ENCODE peak calls at places on chromosomes 13 and 19, in nine cellular contexts. X, Q, C, I, D, W, O, G and Z are unnamed samples.

GRCh38 chr19:48658483-48658882 is 12.5 kb upstream of the CA11 start:
- DNase-seq in X (no peak), Q (no peak), C (no peak), I (no peak), D (no peak), W (no peak), O (no peak), G (no peak), Z (no peak)

GRCh38 chr19:42357290-42357689 is 31.9 kb downstream of the MEGF8 start:
- DNase-seq in X (no peak), Q (no peak), C (peak), I (no peak), D (no peak), W (no peak), O (no peak), G (no peak), Z (no peak)

GRCh38 chr13:45916859-45917418 is 65.4 kb upstream of the SIAH3 start:
- DNase-seq in X (no peak), Q (no peak), C (no peak), I (no peak), D (no peak), W (no peak), O (no peak), G (no peak), Z (no peak)

GRCh38 chr19:38852231-38853044 is 2.7 kb upstream of the HNRNPL start:
- DNase-seq in X (peak), Q (no peak), C (peak), I (no peak), D (peak), W (peak), O (peak), G (peak), Z (peak)

GRCh38 chr19:11181488-11181887 is 15.9 kb downstream of the KANK2 start:
- DNase-seq in X (no peak), Q (no peak), C (no peak), I (no peak), D (no peak), W (no peak), O (no peak), G (no peak), Z (no peak)

GRCh38 chr19:16892868-16893685 is 4.3 kb downstream of the F2RL3 start:
- DNase-seq in X (no peak), Q (no peak), C (no peak), I (no peak), D (no peak), W (no peak), O (no peak), G (no peak), Z (no peak)

GRCh38 chr19:39082745-39083598 is 1.2 kb upstream of the ACP7 start:
- DNase-seq in X (no peak), Q (no peak), C (no peak), I (no peak), D (no peak), W (no peak), O (no peak), G (no peak), Z (peak)

GRCh38 chr13:32253911-32254399 is 61.2 kb downstream of the ZAR1L start:
- DNase-seq in X (no peak), Q (no peak), C (no peak), I (no peak), D (no peak), W (no peak), O (no peak), G (peak), Z (no peak)

GRCh38 chr19:10749435-10750384 is 31.8 kb downstream of the DNM2 start:
- DNase-seq in X (no peak), Q (no peak), C (no peak), I (no peak), D (no peak), W (peak), O (no peak), G (no peak), Z (no peak)

GRCh38 chr19:10104130-10104513 is 1.6 kb upstream of the ANGPTL6 start:
- DNase-seq in X (no peak), Q (no peak), C (no peak), I (no peak), D (no peak), W (no peak), O (no peak), G (no peak), Z (no peak)

GRCh38 chr19:10503002-10503789 is at the start of gene KEAP1:
- DNase-seq in X (peak), Q (no peak), C (peak), I (no peak), D (peak), W (peak), O (peak), G (peak), Z (peak)

GRCh38 chr19:9872618-9873242 is 37.6 kb downstream of the PIN1 start:
- DNase-seq in X (no peak), Q (no peak), C (no peak), I (no peak), D (no peak), W (no peak), O (no peak), G (no peak), Z (no peak)

GRCh38 chr13:29993716-29994488 is 143.5 kb upstream of the UBL3 start:
- DNase-seq in X (peak), Q (no peak), C (no peak), I (no peak), D (peak), W (no peak), O (no peak), G (no peak), Z (peak)

GRCh38 chr19:2479556-2480194 is 3.7 kb downstream of the GADD45B start:
- DNase-seq in X (no peak), Q (no peak), C (no peak), I (no peak), D (no peak), W (no peak), O (no peak), G (peak), Z (no peak)
- H3K4me3 ChIP-seq in X (peak), Q (peak), C (peak), I (no peak), D (no peak), W (peak), O (peak), G (peak), Z (no peak)

DNA sequence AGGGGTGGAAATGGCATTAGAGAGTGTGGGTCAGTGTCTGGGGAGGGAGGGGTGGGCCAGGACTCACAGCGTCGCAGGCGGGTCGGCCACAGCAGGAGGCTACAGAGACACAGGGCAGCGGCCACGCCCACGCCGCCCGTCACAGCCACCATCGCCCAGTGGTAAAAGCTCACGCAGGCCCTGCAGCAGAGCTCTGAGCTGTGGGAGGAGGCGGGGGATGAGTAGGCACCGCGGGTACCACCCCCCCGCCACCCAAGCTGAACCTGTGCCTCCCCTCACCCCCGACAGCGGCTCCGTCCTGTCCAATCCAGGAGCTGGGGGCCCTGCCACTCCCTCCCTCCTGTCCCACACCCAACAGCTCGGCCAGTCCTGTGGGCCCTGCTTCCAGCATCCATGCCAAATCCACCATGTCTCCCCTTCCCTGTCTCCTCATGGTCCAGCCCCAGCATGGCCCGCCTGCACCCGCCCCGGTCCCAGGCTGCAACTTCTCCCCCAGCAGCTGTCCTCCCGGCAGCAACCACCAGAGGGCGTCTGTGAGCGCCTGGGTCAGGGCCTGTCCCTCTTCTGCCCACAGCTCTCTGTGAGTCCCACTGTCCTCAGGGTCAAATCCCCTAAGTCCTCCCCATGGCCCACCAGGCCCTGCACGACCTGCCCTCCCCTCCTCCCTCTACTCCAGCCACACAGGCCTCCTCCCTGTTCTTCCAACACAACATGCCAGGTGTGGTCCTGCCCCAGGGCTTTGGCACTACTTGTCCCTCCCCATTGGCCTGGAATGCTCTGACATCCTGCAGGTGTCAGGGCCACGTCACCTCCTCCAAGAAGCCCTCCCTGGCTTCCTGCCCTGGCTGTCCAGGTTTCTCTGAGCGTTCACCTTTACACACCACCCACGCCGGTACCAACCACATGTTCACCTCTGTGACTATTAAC is 6.0 kb downstream of the TEKTIP1 start:
- DNase-seq in X (peak), Q (no peak), C (peak), I (no peak), D (peak), W (peak), O (peak), G (peak), Z (peak)
- TF ChIP-seq CTCF in X (peak), Q (peak), C (peak), I (peak), D (peak), W (peak), O (peak), G (peak), Z (peak)

GRCh38 chr13:112231451-112232083 is 144.6 kb upstream of the SPACA7 start:
- DNase-seq in X (no peak), Q (no peak), C (no peak), I (no peak), D (no peak), W (no peak), O (no peak), G (no peak), Z (no peak)

GRCh38 chr13:112236539-112237197 is 139.5 kb upstream of the SPACA7 start:
- DNase-seq in X (no peak), Q (no peak), C (no peak), I (no peak), D (no peak), W (no peak), O (no peak), G (no peak), Z (no peak)

GRCh38 chr13:112233716-112234115 is 142.4 kb upstream of the SPACA7 start:
- DNase-seq in X (no peak), Q (no peak), C (no peak), I (no peak), D (no peak), W (no peak), O (no peak), G (no peak), Z (no peak)

GRCh38 chr13:112233256-112233655 is 142.9 kb upstream of the SPACA7 start:
- DNase-seq in X (no peak), Q (no peak), C (no peak), I (no peak), D (no peak), W (no peak), O (no peak), G (no peak), Z (no peak)

GRCh38 chr13:112234131-112234875 is 141.9 kb upstream of the SPACA7 start:
- DNase-seq in X (no peak), Q (no peak), C (no peak), I (no peak), D (no peak), W (no peak), O (no peak), G (no peak), Z (no peak)
- H3K4me3 ChIP-seq in X (no peak), Q (no peak), C (no peak), I (no peak), D (no peak), W (no peak), O (no peak), G (no peak), Z (no peak)

DNA sequence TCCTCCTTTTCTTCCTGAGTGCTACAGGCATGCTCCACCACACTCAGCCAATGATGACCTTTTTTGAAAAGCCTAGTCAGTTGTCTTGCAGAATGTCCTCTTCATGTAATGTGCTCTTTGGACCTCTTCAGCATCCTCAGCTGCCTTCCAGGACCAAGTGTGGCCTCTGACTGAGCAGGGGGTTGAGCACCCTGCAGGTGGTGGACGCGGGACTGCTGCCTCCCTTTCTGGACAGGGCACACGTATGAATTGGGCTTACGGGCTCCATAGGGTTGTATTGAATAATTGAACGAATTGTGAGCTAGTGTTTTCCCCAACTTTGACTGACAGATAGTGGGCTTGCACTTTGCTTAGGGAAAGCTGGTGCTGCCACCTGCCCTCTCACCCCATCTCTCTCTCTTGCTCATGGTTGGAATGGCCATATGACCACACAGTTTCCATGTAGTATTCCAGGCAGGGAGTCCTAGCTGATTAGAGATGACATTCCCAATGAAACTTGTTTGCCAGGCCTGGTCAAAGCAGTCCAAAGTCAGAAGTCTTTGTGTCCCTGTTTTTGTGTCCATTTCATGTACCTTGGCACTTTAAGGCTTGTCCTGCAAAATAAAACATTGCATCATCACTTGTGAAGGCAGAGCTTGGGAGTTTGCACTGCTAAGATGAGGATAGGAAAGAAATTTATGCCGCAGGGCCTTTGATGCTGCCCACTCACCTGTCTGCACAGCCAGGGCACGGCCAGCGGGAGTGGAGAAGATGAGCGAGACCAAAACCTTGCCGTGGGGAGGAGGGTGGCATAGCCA is 76.3 kb upstream of the NPAS1 start:
- DNase-seq in X (no peak), Q (no peak), C (peak), I (no peak), D (no peak), W (no peak), O (no peak), G (no peak), Z (no peak)
- TF ChIP-seq CTCF in X (no peak), Q (no peak), C (no peak), I (no peak), D (no peak), W (no peak), O (no peak), G (no peak), Z (no peak)

DNA sequence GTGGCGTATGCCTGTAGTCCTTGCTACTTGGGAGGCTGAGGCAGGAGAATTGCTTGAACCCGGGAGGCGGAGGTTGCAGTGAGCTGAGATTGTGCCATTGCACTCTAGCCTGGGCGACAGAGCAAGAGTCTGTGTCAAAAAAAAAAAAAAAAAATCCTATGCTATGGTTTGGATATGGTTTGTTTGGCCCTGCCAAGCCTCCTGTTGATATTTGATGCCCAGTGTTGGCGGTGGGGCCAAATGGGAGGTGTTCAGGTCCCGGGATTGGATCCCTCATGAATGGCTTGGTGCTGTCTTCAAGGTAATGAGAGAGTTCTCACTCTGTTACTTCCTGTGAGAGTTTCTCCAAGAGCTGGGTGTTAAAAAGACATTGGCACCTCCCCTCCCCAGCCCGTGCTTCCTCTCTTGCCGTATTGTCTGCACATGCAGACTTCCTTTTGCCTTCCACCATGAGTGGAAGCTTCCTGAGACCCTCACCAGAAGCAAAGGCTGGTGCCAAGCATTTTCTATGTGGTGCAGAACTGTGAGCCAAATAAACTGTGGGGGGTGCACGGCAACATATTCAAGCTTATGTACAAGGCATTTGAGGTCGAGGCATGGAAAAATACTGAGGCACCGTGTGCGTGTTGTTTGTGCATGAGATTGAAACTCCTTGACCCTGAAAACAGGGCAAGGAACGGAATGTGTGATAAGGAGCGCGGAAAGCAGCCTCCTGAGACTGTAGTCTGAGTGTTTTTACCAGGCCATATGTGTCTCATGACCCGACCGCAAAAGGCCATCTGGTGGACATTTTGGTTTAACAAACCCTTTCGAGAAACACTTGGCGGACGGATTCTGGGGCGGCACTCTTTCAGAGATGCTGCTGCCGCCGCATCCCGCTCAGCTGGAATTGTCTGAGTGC is 7.3 kb downstream of the SIGLEC9 start:
- DNase-seq in X (peak), Q (no peak), C (peak), I (peak), D (peak), W (peak), O (peak), G (peak), Z (no peak)
- H3K4me3 ChIP-seq in X (no peak), Q (no peak), C (no peak), I (no peak), D (no peak), W (no peak), O (no peak), G (no peak), Z (no peak)

GRCh38 chr19:57613941-57614743 is at the start of gene ZNF134:
- DNase-seq in X (peak), Q (peak), C (peak), I (peak), D (peak), W (peak), O (peak), G (peak), Z (peak)
- TF ChIP-seq CTCF in X (peak), Q (peak), C (peak), I (peak), D (peak), W (peak), O (no peak), G (peak), Z (peak)

GRCh38 chr19:33798701-33799111 is 2.0 kb downstream of the KCTD15 start:
- DNase-seq in X (peak), Q (no peak), C (no peak), I (no peak), D (peak), W (no peak), O (peak), G (peak), Z (peak)
- H3K4me3 ChIP-seq in X (peak), Q (peak), C (peak), I (peak), D (peak), W (peak), O (peak), G (peak), Z (peak)